ENCODE peak calls at places on chromosomes 11 and 22, in six cellular contexts. O is fibroblast of the conjunctiva; W is HFFc6; S is HS-5; J is mesenchymal stem cell; M is stimulated activated naive B cell treated with anti-CD40 and anti-IgM and Interleukin-4, amounts not matched to agents 10 μg/mL and 1 μg/mL and 100 μg/mL, for 72 hours. I is an unnamed sample.

GRCh38 chr22:22024440-22024839 is 41.9 kb upstream of the TOP3B start:
- DNase-seq in S (no peak), O (no peak), W (no peak), J (no peak), M (no peak), I (no peak)

GRCh38 chr11:26993965-26994446 is at the start of gene FIBIN:
- DNase-seq in O (peak), S (no peak), W (peak), J (peak), M (no peak), I (no peak)

GRCh38 chr11:57131080-57131790 is 50.5 kb upstream of the LRRC55 start:
- DNase-seq in O (no peak), W (peak), S (no peak), J (no peak), M (no peak), I (no peak)

GRCh38 chr11:10476927-10477689 is 22.0 kb downstream of the AMPD3 start:
- DNase-seq in M (no peak), J (no peak), O (no peak), S (no peak), W (no peak), I (no peak)

GRCh38 chr22:27485842-27486241 is 315.7 kb downstream of the MN1 start:
- DNase-seq in O (no peak), J (no peak), S (no peak), M (no peak), W (no peak), I (no peak)

GRCh38 chr22:22714600-22715361 is 70.4 kb downstream of the GGTLC2 start:
- DNase-seq in O (no peak), M (peak), W (no peak), S (no peak), J (no peak), I (no peak)

GRCh38 chr22:37282385-37282677 is at the start of gene CYTH4:
- DNase-seq in O (no peak), W (no peak), M (peak), J (no peak), S (no peak), I (peak)

GRCh38 chr22:40720538-40721256 is 41.4 kb downstream of the MCHR1 start:
- DNase-seq in J (peak), S (no peak), O (no peak), W (no peak), M (no peak), I (no peak)

GRCh38 chr11:76830639-76831312 is 29.9 kb upstream of the ACER3 start:
- DNase-seq in M (no peak), S (no peak), J (no peak), O (peak), W (peak), I (no peak)

GRCh38 chr11:66956689-66957290 is 1.4 kb downstream of the PC start:
- DNase-seq in W (peak), J (peak), O (no peak), S (no peak), M (no peak), I (no peak)

GRCh38 chr11:87280143-87280542 is 242.4 kb downstream of the TMEM135 start:
- DNase-seq in M (no peak), W (no peak), O (no peak), J (no peak), S (no peak), I (no peak)

GRCh38 chr11:111358038-111359001 is 20.8 kb downstream of the POU2AF1 start:
- DNase-seq in S (no peak), W (no peak), O (no peak), J (no peak), M (no peak), I (no peak)

GRCh38 chr11:13101836-13102574 is 92.9 kb downstream of the RASSF10 start:
- DNase-seq in S (no peak), J (no peak), W (no peak), O (no peak), M (no peak), I (no peak)

GRCh38 chr11:74683941-74684481 is 47.2 kb downstream of the CHRDL2 start:
- DNase-seq in W (no peak), M (no peak), J (no peak), O (no peak), S (no peak), I (no peak)

GRCh38 chr22:20268289-20268349 is at the start of gene RTN4R:
- DNase-seq in J (no peak), W (no peak), M (no peak), O (no peak), S (no peak), I (no peak)

GRCh38 chr11:130131957-130132850 is 27.4 kb upstream of the ST14 start:
- DNase-seq in S (peak), M (peak), O (peak), W (peak), J (peak), I (peak)

GRCh38 chr22:19289475-19290161 is 1.9 kb downstream of the CLTCL1 start:
- DNase-seq in J (peak), O (no peak), W (peak), M (no peak), S (no peak), I (no peak)

GRCh38 chr11:64616817-64617216 is 25.8 kb downstream of the SLC22A12 start:
- DNase-seq in M (no peak), S (no peak), W (no peak), O (no peak), J (no peak), I (no peak)

GRCh38 chr11:12768731-12769673 is 94.8 kb downstream of the TEAD1 start:
- DNase-seq in O (no peak), M (no peak), S (no peak), J (no peak), W (no peak), I (no peak)

GRCh38 chr11:92224394-92225205 is at the start of gene FAT3:
- DNase-seq in M (no peak), O (no peak), W (peak), J (peak), S (no peak), I (no peak)